ENCODE peak calls at places on chromosomes 11 and 22, in five cellular contexts. O is OCI-LY7, Z is pancreas, A is HCT116, L is A549. E is an unnamed sample.

GRCh38 chr11:69485337-69486041 is 4.0 kb downstream of the LINC01488 start:
- DNase-seq in O (no peak), Z (peak; percentile 28), A (no peak), L (no peak), E (peak; percentile 28)

GRCh38 chr11:68039526-68040086 is 781 bp downstream of the TCIRG1 start:
- DNase-seq in O (peak; percentile 20), Z (peak; percentile 77), A (no peak), L (no peak), E (peak; percentile 59)

GRCh38 chr11:59659981-59660380 is 8.9 kb downstream of the PATL1 start:
- DNase-seq in O (no peak), Z (no peak), A (no peak), L (no peak), E (no peak)

GRCh38 chr22:50481440-50482106 is at the start of gene ADM2:
- DNase-seq in O (peak; percentile 55), Z (peak; percentile 86), A (no peak), L (no peak), E (peak; percentile 70)

GRCh38 chr22:50308986-50309600 is 1.6 kb upstream of the PLXNB2 start:
- DNase-seq in O (no peak), Z (peak; percentile 79), A (no peak), L (no peak), E (no peak)

GRCh38 chr11:14542384-14542783 is 22.2 kb upstream of the PSMA1 start:
- DNase-seq in O (no peak), Z (no peak), A (no peak), L (no peak), E (no peak)

GRCh38 chr22:38314992-38315800 is 2.0 kb downstream of the CSNK1E start:
- DNase-seq in O (peak; percentile 81), Z (no peak), A (no peak), L (no peak), E (no peak)

GRCh38 chr11:135074397-135074998 is 662.5 kb upstream of the B3GAT1 start:
- DNase-seq in O (no peak), Z (no peak), A (no peak), L (no peak), E (no peak)

GRCh38 chr22:31436132-31436531 is 36.7 kb downstream of the DRG1 start:
- DNase-seq in O (no peak), Z (no peak), A (no peak), L (no peak), E (no peak)

GRCh38 chr11:67389477-67389876 is 2.3 kb upstream of the RAD9A start:
- DNase-seq in O (peak; percentile 61), Z (no peak), A (no peak), L (peak; percentile 59), E (no peak)

GRCh38 chr22:41647771-41648170 is 26.7 kb downstream of the XRCC6 start:
- DNase-seq in O (no peak), Z (no peak), A (no peak), L (no peak), E (no peak)

GRCh38 chr22:35310556-35311550 is 11.2 kb downstream of the TOM1 start:
- DNase-seq in O (no peak), Z (peak; percentile 48), A (no peak), L (no peak), E (no peak)

GRCh38 chr11:19832166-19832750 is 119.6 kb downstream of the NAV2 start:
- DNase-seq in O (no peak), Z (no peak), A (no peak), L (no peak), E (no peak)

GRCh38 chr11:125451400-125452124 is 44.5 kb downstream of the FEZ1 start:
- DNase-seq in O (no peak), Z (no peak), A (no peak), L (no peak), E (no peak)

GRCh38 chr22:40694409-40694808 is 15.1 kb downstream of the MCHR1 start:
- DNase-seq in O (no peak), Z (no peak), A (no peak), L (no peak), E (no peak)

GRCh38 chr22:19691721-19692341 is 22.5 kb upstream of the SEPTIN5 start:
- DNase-seq in O (no peak), Z (no peak), A (peak; percentile 40), L (peak; percentile 73), E (no peak)

DNA sequence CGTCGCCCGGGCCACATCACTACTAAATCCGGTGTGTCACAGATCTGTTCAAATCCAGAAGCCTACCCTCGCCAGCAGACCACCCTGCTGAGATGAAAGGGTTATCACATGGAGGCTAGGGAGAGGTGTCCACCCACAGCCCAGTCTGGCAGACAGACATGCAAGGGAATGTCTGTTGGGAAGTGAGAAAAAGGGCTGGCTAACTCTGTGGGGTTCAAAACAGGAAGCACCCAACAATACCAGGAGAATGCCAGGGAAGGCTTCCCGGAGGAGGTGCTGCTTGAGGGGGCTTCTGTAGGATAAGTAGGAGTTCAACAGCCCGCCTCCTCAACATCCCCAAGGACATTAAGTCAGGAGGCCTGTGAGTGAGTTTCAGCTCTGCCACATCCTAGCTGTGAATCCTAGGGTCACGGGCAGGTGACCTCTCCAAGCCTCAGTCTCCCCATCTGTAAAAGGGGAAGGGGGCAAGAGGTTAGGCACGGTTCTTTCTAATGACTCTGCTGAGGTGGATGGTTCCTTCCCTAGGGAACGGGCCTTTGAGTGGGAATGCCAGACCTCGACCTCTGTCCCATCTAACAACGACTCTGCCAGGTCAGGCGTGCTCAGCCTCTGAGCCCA is 1.1 kb downstream of the TPST2 start:
- DNase-seq in O (no peak), Z (no peak), A (no peak), L (no peak), E (no peak)
- H3K4me1 ChIP-seq in O (peaks cover 44% of the 10 kb centered on the region), Z (no peaks in the 10 kb centered on the region), A (peaks cover 8% of the 10 kb centered on the region), L (peaks cover 16% of the 10 kb centered on the region), E (peaks cover 63% of the 10 kb centered on the region)

DNA sequence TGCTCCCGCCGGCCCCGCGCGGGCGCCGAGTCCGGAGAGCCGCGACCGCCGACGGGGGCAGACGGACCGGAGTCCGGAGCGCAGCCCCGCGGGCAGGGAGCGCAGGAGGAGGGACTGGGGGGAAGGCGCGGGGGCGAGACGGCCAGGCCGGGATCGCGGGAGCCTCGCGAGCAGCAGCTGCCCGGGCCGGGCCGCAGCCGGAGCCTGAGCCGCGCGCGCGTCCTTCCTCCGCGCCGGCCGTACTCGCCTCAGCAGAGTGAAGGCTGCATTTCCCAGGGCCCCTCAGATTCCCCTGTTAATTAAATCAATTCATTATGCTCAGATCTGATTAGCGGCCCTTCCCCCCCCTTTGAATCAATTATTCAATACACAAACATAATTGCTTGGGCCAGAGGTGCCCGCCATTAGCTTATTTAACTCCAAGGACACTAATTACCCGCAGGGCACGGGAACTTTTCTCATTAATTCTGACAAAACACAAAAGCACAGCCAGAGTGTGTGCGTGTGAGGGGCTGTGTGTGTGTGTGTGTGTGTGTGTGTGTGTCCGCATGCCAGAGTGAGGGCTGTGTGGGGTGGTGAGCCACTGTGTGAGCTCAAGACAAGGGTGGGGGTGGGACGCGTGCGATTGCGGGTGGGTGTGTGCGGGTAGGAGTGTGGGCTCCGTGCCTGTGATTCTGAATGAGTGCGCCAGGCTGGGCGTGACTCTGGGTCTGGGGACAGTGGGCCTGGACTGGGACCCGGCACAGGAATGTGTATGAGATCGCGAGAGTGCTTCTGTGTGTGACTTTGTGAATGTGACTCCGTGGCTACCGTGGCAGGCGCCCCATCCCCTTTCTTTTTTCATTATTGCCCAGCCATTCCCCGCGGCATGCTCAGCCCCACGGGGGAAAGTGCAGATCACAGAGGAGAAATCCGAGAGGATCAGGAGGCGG is 5.1 kb upstream of the LMO1 start:
- DNase-seq in O (no peak), Z (no peak), A (no peak), L (no peak), E (peak; percentile 20)
- H3K4me3 ChIP-seq in O (no peak overlapping the region), Z (peak overlapping the region; percentile 57), A (no peak overlapping the region), L (peak overlapping the region; percentile 79), E (peak overlapping the region; percentile 51)

DNA sequence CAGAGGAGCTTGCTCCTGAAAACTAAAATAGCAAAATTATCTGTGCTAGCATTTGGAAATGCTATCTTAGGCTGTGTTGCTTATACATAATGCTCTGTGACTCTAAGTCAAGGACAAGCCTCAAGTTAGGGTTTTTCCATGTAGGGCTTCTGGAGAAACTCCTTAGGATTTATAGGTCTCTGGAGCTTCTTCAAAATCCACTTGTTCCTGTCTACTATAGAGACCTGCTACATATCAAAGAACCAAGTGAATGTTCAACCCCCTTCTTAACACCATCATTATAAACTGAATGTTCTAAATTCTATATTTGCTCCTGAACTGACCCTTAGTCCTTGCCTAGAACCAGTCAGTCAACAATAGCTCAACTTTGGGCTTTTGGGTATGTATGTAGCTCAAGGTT is 523.1 kb upstream of the CCDC90B start:
- DNase-seq in O (no peak), Z (no peak), A (no peak), L (no peak), E (no peak)
- H3K27ac ChIP-seq in O (no peak overlapping the region), Z (no peak overlapping the region), A (no peak overlapping the region), L (no peak overlapping the region), E (no peak overlapping the region)

DNA sequence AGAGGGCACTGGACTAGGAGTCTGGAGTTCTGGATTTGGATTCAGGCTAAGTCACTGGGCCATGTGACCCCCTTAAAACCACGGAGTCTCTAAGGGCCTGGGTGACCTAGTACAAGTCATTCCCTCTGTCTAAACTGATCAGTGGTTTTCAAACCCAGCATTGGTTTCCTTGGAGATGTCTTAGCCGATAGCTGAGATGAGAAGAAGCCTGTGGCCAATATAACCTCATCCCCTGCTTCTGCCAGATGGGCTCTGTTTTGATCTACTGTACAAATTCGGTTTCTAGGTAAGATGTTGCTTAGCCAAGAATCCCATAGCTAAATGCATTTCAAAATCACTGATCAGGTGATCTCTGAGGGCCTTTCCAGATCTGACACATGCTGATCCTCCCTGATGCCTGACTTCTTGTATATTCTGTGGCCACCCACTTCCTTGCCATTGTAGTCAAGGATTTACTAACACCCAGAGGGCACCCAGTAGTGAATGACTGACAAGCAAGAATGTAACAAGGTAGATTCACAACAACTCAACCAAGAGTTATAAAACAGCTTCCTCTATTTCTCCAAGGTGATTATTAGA is 53.1 kb downstream of the GALNT18 start:
- DNase-seq in O (no peak), Z (no peak), A (no peak), L (no peak), E (no peak)
- H3K4me1 ChIP-seq in O (no peaks in the 10 kb centered on the region), Z (no peaks in the 10 kb centered on the region), A (peaks cover 21% of the 10 kb centered on the region), L (peaks cover 10% of the 10 kb centered on the region), E (peaks cover 40% of the 10 kb centered on the region)

DNA sequence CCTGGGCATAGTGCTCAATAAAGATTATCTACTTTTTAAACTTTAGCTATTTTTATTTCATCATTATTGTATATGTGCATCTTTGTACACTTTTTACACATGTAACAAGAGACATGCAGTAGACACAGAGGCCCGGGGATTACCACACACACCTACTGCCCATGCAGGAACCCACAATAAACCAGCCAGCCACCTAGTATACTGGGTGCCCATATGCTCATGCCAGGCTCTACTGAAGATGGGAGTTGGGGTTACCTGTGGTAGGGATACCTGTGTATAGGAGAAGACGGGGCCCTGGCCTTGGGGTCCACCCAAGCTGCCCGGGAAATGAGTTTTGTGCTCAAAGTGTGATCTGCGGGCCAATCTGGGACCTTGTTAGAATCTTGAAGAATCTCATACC is 31.2 kb upstream of the P2RY2 start:
- DNase-seq in O (no peak), Z (no peak), A (no peak), L (no peak), E (no peak)
- H3K4me3 ChIP-seq in O (no peak overlapping the region), Z (no peak overlapping the region), A (no peak overlapping the region), L (no peak overlapping the region), E (no peak overlapping the region)

DNA sequence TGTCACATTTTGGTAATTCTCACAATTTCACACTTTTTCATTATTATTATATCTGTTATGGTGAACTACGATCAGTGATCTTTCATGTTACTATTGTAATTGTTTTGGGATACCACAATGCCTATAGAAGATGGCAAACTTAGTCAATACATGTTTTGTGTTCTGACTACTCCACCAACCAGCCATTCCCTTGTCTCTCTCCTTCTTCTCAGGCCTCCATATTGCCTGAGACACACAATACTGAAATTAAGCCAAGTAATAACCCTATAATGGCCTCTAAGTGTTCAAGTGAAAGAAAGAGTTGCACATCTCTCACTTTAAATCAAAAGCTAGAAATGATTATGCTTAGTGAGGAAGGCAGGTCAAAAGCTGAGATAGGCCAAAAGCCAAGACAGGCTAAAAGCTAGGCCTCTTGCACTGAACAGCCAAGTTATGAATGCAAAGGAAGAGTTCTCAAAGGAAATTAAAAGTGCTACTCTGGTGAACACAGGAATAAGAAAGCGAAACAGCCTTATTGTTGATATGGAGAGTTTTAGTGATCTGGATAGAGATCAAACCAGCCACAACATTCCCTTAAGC is 318.7 kb downstream of the TTC28 start:
- DNase-seq in O (no peak), Z (no peak), A (no peak), L (no peak), E (no peak)
- H3K27ac ChIP-seq in O (no peak overlapping the region), Z (no peak overlapping the region), A (no peak overlapping the region), L (no peak overlapping the region), E (no peak overlapping the region)

E was measured in lower lobe of right lung.